ENCODE peak calls at places on chromosomes 3 and 15, in seven cellular contexts. One of them, this sample, is unnamed.

GRCh38 chr3:46021516-46021915 is 5.8 kb downstream of the XCR1 start:
- DNase-seq in hepatocyte: no peak
- DNase-seq in MM.1S: no peak
- DNase-seq in HCT116: no peak
- DNase-seq in K562: no peak
- DNase-seq in IMR-90: no peak
- DNase-seq in HepG2: no peak
- DNase-seq in this sample: no peak

GRCh38 chr3:107235193-107235922 is 141.9 kb upstream of the CCDC54 start:
- DNase-seq in hepatocyte: peak; percentile 13
- DNase-seq in MM.1S: no peak
- DNase-seq in HCT116: no peak
- DNase-seq in K562: no peak
- DNase-seq in IMR-90: peak; percentile 5
- DNase-seq in HepG2: peak; percentile 3
- DNase-seq in this sample: no peak

GRCh38 chr15:90619468-90619867 is 89.7 kb downstream of the CRTC3 start:
- DNase-seq in hepatocyte: no peak
- DNase-seq in MM.1S: no peak
- DNase-seq in HCT116: no peak
- DNase-seq in K562: no peak
- DNase-seq in IMR-90: no peak
- DNase-seq in HepG2: no peak
- DNase-seq in this sample: no peak

GRCh38 chr3:158272071-158272470 is 162.2 kb downstream of the RSRC1 start:
- DNase-seq in hepatocyte: no peak
- DNase-seq in MM.1S: no peak
- DNase-seq in HCT116: no peak
- DNase-seq in K562: no peak
- DNase-seq in IMR-90: no peak
- DNase-seq in HepG2: no peak
- DNase-seq in this sample: no peak

GRCh38 chr3:182294256-182294655 is 499.0 kb upstream of the ATP11B start:
- DNase-seq in hepatocyte: no peak
- DNase-seq in MM.1S: no peak
- DNase-seq in HCT116: no peak
- DNase-seq in K562: no peak
- DNase-seq in IMR-90: no peak
- DNase-seq in HepG2: no peak
- DNase-seq in this sample: peak; percentile 35

GRCh38 chr15:74788716-74789151 is 6.9 kb downstream of the CSK start:
- DNase-seq in hepatocyte: no peak
- DNase-seq in MM.1S: peak; percentile 81
- DNase-seq in HCT116: no peak
- DNase-seq in K562: no peak
- DNase-seq in IMR-90: no peak
- DNase-seq in HepG2: no peak
- DNase-seq in this sample: no peak

GRCh38 chr3:195102609-195103467 is 168.1 kb downstream of the XXYLT1 start:
- DNase-seq in hepatocyte: peak; percentile 69
- DNase-seq in MM.1S: no peak
- DNase-seq in HCT116: peak; percentile 61
- DNase-seq in K562: no peak
- DNase-seq in IMR-90: peak; percentile 98
- DNase-seq in HepG2: no peak
- DNase-seq in this sample: peak; percentile 62

GRCh38 chr15:82750831-82751181 is 41.1 kb upstream of the AP3B2 start:
- DNase-seq in hepatocyte: peak; percentile 34
- DNase-seq in MM.1S: peak; percentile 62
- DNase-seq in HCT116: no peak
- DNase-seq in K562: peak; percentile 27
- DNase-seq in IMR-90: no peak
- DNase-seq in HepG2: no peak
- DNase-seq in this sample: peak; percentile 42

GRCh38 chr3:187900961-187901755 is 155.9 kb upstream of the BCL6 start:
- DNase-seq in hepatocyte: no peak
- DNase-seq in MM.1S: no peak
- DNase-seq in HCT116: no peak
- DNase-seq in K562: no peak
- DNase-seq in IMR-90: no peak
- DNase-seq in HepG2: no peak
- DNase-seq in this sample: no peak

GRCh38 chr15:72118400-72118978 is at the start of gene SENP8:
- DNase-seq in hepatocyte: no peak
- DNase-seq in MM.1S: no peak
- DNase-seq in HCT116: no peak
- DNase-seq in K562: peak; percentile 81
- DNase-seq in IMR-90: no peak
- DNase-seq in HepG2: no peak
- DNase-seq in this sample: no peak

GRCh38 chr3:43378066-43378935 is 92.0 kb downstream of the SNRK start:
- DNase-seq in hepatocyte: peak; percentile 62
- DNase-seq in MM.1S: peak; percentile 62
- DNase-seq in HCT116: peak; percentile 39
- DNase-seq in K562: peak; percentile 69
- DNase-seq in IMR-90: peak; percentile 38
- DNase-seq in HepG2: peak; percentile 31
- DNase-seq in this sample: peak; percentile 39

GRCh38 chr3:131655076-131655685 is 152.4 kb upstream of the MRPL3 start:
- DNase-seq in hepatocyte: no peak
- DNase-seq in MM.1S: no peak
- DNase-seq in HCT116: no peak
- DNase-seq in K562: no peak
- DNase-seq in IMR-90: no peak
- DNase-seq in HepG2: no peak
- DNase-seq in this sample: no peak

GRCh38 chr3:129182390-129183180 is 1.1 kb downstream of the CNBP start:
- DNase-seq in hepatocyte: no peak
- DNase-seq in MM.1S: no peak
- DNase-seq in HCT116: no peak
- DNase-seq in K562: no peak
- DNase-seq in IMR-90: peak; percentile 50
- DNase-seq in HepG2: no peak
- DNase-seq in this sample: no peak

GRCh38 chr3:123448503-123449091 is at the start of gene ADCY5:
- DNase-seq in hepatocyte: peak; percentile 44
- DNase-seq in MM.1S: no peak
- DNase-seq in HCT116: no peak
- DNase-seq in K562: no peak
- DNase-seq in IMR-90: no peak
- DNase-seq in HepG2: no peak
- DNase-seq in this sample: no peak

GRCh38 chr3:31546152-31546551 is 13.4 kb downstream of the STT3B start:
- DNase-seq in hepatocyte: no peak
- DNase-seq in MM.1S: no peak
- DNase-seq in HCT116: no peak
- DNase-seq in K562: no peak
- DNase-seq in IMR-90: peak; percentile 32
- DNase-seq in HepG2: no peak
- DNase-seq in this sample: no peak

DNA sequence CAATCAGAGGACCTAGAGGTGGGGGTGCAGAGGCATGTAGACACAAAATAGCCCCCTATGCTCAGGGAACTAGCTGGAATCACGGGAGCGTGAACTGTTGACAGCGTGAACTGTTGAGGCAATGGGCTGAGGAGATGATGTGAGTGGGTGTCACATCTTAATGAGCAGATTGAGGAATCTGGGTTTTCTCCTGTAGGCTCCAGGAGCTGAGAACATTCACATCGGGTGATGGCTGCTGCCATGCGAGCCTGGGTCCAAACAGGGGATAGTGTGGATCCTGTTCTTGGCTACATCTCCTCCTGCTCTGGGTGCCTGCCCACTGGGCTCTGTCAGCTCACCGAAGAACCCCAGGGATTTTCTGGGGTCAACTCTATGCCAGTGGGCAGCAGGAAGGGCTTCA is 2.1 kb downstream of the LARP6 start:
- DNase-seq in hepatocyte: no peak
- DNase-seq in MM.1S: no peak
- DNase-seq in HCT116: no peak
- DNase-seq in K562: no peak
- DNase-seq in IMR-90: no peak
- DNase-seq in HepG2: no peak
- DNase-seq in this sample: no peak
- H3K27ac ChIP-seq in hepatocyte: no peak overlapping the region
- H3K27ac ChIP-seq in MM.1S: no peak overlapping the region
- H3K27ac ChIP-seq in HCT116: no peak overlapping the region
- H3K27ac ChIP-seq in K562: no peak overlapping the region
- H3K27ac ChIP-seq in IMR-90: peak overlapping the region; percentile 44
- H3K27ac ChIP-seq in HepG2: no peak overlapping the region
- H3K27ac ChIP-seq in this sample: no peak overlapping the region

GRCh38 chr3:112130638-112130993 is 2.4 kb downstream of the GCSAM start:
- DNase-seq in hepatocyte: no peak
- DNase-seq in MM.1S: no peak
- DNase-seq in HCT116: no peak
- DNase-seq in K562: no peak
- DNase-seq in IMR-90: no peak
- DNase-seq in HepG2: no peak
- DNase-seq in this sample: no peak

GRCh38 chr3:112132088-112132487 is 960 bp downstream of the GCSAM start:
- DNase-seq in hepatocyte: no peak
- DNase-seq in MM.1S: no peak
- DNase-seq in HCT116: no peak
- DNase-seq in K562: no peak
- DNase-seq in IMR-90: no peak
- DNase-seq in HepG2: no peak
- DNase-seq in this sample: no peak

GRCh38 chr3:112128843-112129727 is 4.0 kb downstream of the GCSAM start:
- DNase-seq in hepatocyte: peak; percentile 20
- DNase-seq in MM.1S: peak; percentile 82
- DNase-seq in HCT116: no peak
- DNase-seq in K562: no peak
- DNase-seq in IMR-90: peak; percentile 75
- DNase-seq in HepG2: no peak
- DNase-seq in this sample: peak; percentile 39

GRCh38 chr3:112131111-112131510 is 1.9 kb downstream of the GCSAM start:
- DNase-seq in hepatocyte: no peak
- DNase-seq in MM.1S: no peak
- DNase-seq in HCT116: no peak
- DNase-seq in K562: no peak
- DNase-seq in IMR-90: no peak
- DNase-seq in HepG2: no peak
- DNase-seq in this sample: no peak

GRCh38 chr3:112129925-112130637 is 3.0 kb downstream of the GCSAM start:
- DNase-seq in hepatocyte: no peak
- DNase-seq in MM.1S: no peak
- DNase-seq in HCT116: no peak
- DNase-seq in K562: no peak
- DNase-seq in IMR-90: no peak
- DNase-seq in HepG2: no peak
- DNase-seq in this sample: no peak
- H3K4me2 ChIP-seq in hepatocyte: no peak overlapping the region
- H3K4me2 ChIP-seq in MM.1S: peak overlapping the region; percentile 88
- H3K4me2 ChIP-seq in HCT116: no peak overlapping the region
- H3K4me2 ChIP-seq in K562: no peak overlapping the region
- H3K4me2 ChIP-seq in IMR-90: no peak overlapping the region
- H3K4me2 ChIP-seq in HepG2: no peak overlapping the region
- H3K4me2 ChIP-seq in this sample: peak overlapping the region; percentile 44

GRCh38 chr3:160677459-160677901 is 520 bp downstream of the ARL14 start:
- DNase-seq in hepatocyte: no peak
- DNase-seq in MM.1S: no peak
- DNase-seq in HCT116: no peak
- DNase-seq in K562: no peak
- DNase-seq in IMR-90: peak; percentile 9
- DNase-seq in HepG2: no peak
- DNase-seq in this sample: peak; percentile 80
- H2AFZ ChIP-seq in hepatocyte: peak overlapping the region; percentile 17
- H2AFZ ChIP-seq in MM.1S: no peak overlapping the region
- H2AFZ ChIP-seq in HCT116: peak overlapping the region; percentile 37
- H2AFZ ChIP-seq in K562: no peak overlapping the region
- H2AFZ ChIP-seq in IMR-90: no peak overlapping the region
- H2AFZ ChIP-seq in HepG2: no peak overlapping the region
- H2AFZ ChIP-seq in this sample: peak overlapping the region; percentile 64

GRCh38 chr3:23654571-23654970 is 151.2 kb upstream of the UBE2E1 start:
- DNase-seq in hepatocyte: no peak
- DNase-seq in MM.1S: peak; percentile 93
- DNase-seq in HCT116: no peak
- DNase-seq in K562: no peak
- DNase-seq in IMR-90: no peak
- DNase-seq in HepG2: no peak
- DNase-seq in this sample: no peak
- H3K27ac ChIP-seq in hepatocyte: no peak overlapping the region
- H3K27ac ChIP-seq in MM.1S: peak overlapping the region; percentile 85
- H3K27ac ChIP-seq in HCT116: no peak overlapping the region
- H3K27ac ChIP-seq in K562: no peak overlapping the region
- H3K27ac ChIP-seq in IMR-90: no peak overlapping the region
- H3K27ac ChIP-seq in HepG2: no peak overlapping the region
- H3K27ac ChIP-seq in this sample: no peak overlapping the region

GRCh38 chr3:82347585-82347984 is 586.1 kb upstream of the GBE1 start:
- DNase-seq in hepatocyte: no peak
- DNase-seq in MM.1S: no peak
- DNase-seq in HCT116: no peak
- DNase-seq in K562: no peak
- DNase-seq in IMR-90: no peak
- DNase-seq in HepG2: no peak
- DNase-seq in this sample: no peak

GRCh38 chr3:82342521-82342920 is 581.1 kb upstream of the GBE1 start:
- DNase-seq in hepatocyte: no peak
- DNase-seq in MM.1S: no peak
- DNase-seq in HCT116: no peak
- DNase-seq in K562: no peak
- DNase-seq in IMR-90: no peak
- DNase-seq in HepG2: no peak
- DNase-seq in this sample: no peak
- H3K4me2 ChIP-seq in hepatocyte: no peak overlapping the region
- H3K4me2 ChIP-seq in MM.1S: no peak overlapping the region
- H3K4me2 ChIP-seq in HCT116: no peak overlapping the region
- H3K4me2 ChIP-seq in K562: no peak overlapping the region
- H3K4me2 ChIP-seq in IMR-90: no peak overlapping the region
- H3K4me2 ChIP-seq in HepG2: no peak overlapping the region
- H3K4me2 ChIP-seq in this sample: no peak overlapping the region

DNA sequence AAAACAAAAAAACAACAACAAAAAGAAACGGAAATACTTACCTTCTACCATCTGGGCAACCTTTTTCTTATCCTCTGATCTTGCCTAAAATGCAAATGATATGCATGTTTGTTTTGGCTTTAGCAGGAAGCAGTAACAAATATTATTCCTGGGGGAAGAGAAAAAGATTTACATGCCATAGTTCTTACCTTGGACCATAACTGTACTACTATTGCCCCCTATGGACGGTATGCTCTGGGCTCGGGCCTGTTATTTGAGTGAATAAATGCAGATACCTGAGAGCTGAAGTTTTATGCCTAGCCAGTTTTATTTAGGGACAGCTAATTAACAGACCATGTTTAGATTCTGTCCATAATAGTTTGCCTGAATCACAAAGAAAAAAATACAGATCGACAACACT is 12.6 kb upstream of the STARD5 start:
- DNase-seq in hepatocyte: no peak
- DNase-seq in MM.1S: peak; percentile 47
- DNase-seq in HCT116: peak; percentile 3
- DNase-seq in K562: no peak
- DNase-seq in IMR-90: peak; percentile 44
- DNase-seq in HepG2: peak; percentile 12
- DNase-seq in this sample: no peak
- H2AFZ ChIP-seq in hepatocyte: no peak overlapping the region
- H2AFZ ChIP-seq in MM.1S: no peak overlapping the region
- H2AFZ ChIP-seq in HCT116: no peak overlapping the region
- H2AFZ ChIP-seq in K562: no peak overlapping the region
- H2AFZ ChIP-seq in IMR-90: no peak overlapping the region
- H2AFZ ChIP-seq in HepG2: no peak overlapping the region
- H2AFZ ChIP-seq in this sample: no peak overlapping the region

This sample was measured in PC-9.